ENCODE peak calls at places on chromosomes 5 and 9, in seven cellular contexts. U, Q, N, C, R, O and Z are unnamed samples.

GRCh38 chr9:88537743-88538055 is 2.7 kb downstream of the NXNL2 start:
- DNase-seq in U (no peak), Q (no peak), N (peak), C (peak), R (peak), O (peak), Z (peak)

GRCh38 chr9:132187006-132187760 is 25.3 kb downstream of the NTNG2 start:
- DNase-seq in U (no peak), Q (no peak), N (no peak), C (no peak), R (no peak), O (no peak), Z (no peak)

GRCh38 chr9:16221822-16222547 is 648.5 kb downstream of the BNC2 start:
- DNase-seq in U (no peak), Q (no peak), N (no peak), C (no peak), R (no peak), O (no peak), Z (no peak)

GRCh38 chr5:10448754-10449345 is 7.2 kb downstream of the ROPN1L start:
- DNase-seq in U (no peak), Q (no peak), N (no peak), C (no peak), R (no peak), O (no peak), Z (no peak)

GRCh38 chr9:74006935-74007334 is 490.2 kb upstream of the RORB start:
- DNase-seq in U (no peak), Q (peak), N (peak), C (no peak), R (no peak), O (no peak), Z (peak)

GRCh38 chr5:476102-476813 is 33.3 kb downstream of the EXOC3 start:
- DNase-seq in U (no peak), Q (no peak), N (no peak), C (no peak), R (no peak), O (no peak), Z (no peak)

GRCh38 chr5:93010037-93010436 is 571.0 kb downstream of the NR2F1-AS1 start:
- DNase-seq in U (no peak), Q (no peak), N (no peak), C (no peak), R (no peak), O (no peak), Z (no peak)

GRCh38 chr5:157860898-157861894 is 2.3 kb upstream of the CLINT1 start:
- DNase-seq in U (no peak), Q (no peak), N (no peak), C (no peak), R (no peak), O (peak), Z (no peak)

GRCh38 chr5:41787257-41787656 is 83.0 kb downstream of the OXCT1 start:
- DNase-seq in U (no peak), Q (no peak), N (no peak), C (no peak), R (no peak), O (no peak), Z (no peak)

GRCh38 chr5:61245486-61245885 is 83.2 kb upstream of the SMIM15 start:
- DNase-seq in U (no peak), Q (no peak), N (peak), C (no peak), R (no peak), O (no peak), Z (peak)

GRCh38 chr9:120777229-120777628 is 16.0 kb downstream of the FBXW2 start:
- DNase-seq in U (no peak), Q (no peak), N (no peak), C (no peak), R (no peak), O (no peak), Z (no peak)

GRCh38 chr5:44770936-44771717 is 37.6 kb upstream of the MRPS30 start:
- DNase-seq in U (no peak), Q (no peak), N (no peak), C (no peak), R (no peak), O (no peak), Z (no peak)

GRCh38 chr9:136807281-136808074 is at the start of gene RABL6:
- DNase-seq in U (peak), Q (peak), N (peak), C (peak), R (peak), O (peak), Z (peak)

GRCh38 chr5:152269533-152269932 is 135.5 kb downstream of the NMUR2 start:
- DNase-seq in U (no peak), Q (no peak), N (no peak), C (no peak), R (no peak), O (no peak), Z (no peak)

GRCh38 chr9:6931913-6932312 is 174.1 kb downstream of the KDM4C start:
- DNase-seq in U (no peak), Q (peak), N (peak), C (no peak), R (no peak), O (peak), Z (peak)

GRCh38 chr9:37269221-37269620 is 148.8 kb downstream of the ZCCHC7 start:
- DNase-seq in U (no peak), Q (no peak), N (no peak), C (no peak), R (no peak), O (no peak), Z (no peak)

GRCh38 chr5:148499461-148499860 is 115.7 kb downstream of the FBXO38 start:
- DNase-seq in U (no peak), Q (no peak), N (peak), C (no peak), R (no peak), O (no peak), Z (peak)

GRCh38 chr5:111699324-111699723 is 57.7 kb downstream of the NREP start:
- DNase-seq in U (no peak), Q (no peak), N (no peak), C (no peak), R (no peak), O (no peak), Z (peak)

GRCh38 chr5:66744040-66744439 is 147.8 kb downstream of the MAST4 start:
- DNase-seq in U (no peak), Q (peak), N (peak), C (no peak), R (no peak), O (peak), Z (no peak)

GRCh38 chr5:173452098-173452497 is 123.9 kb upstream of the STC2 start:
- DNase-seq in U (no peak), Q (no peak), N (peak), C (no peak), R (no peak), O (no peak), Z (peak)

GRCh38 chr9:20001058-20001457 is 212.2 kb upstream of the SLC24A2 start:
- DNase-seq in U (no peak), Q (no peak), N (no peak), C (no peak), R (no peak), O (no peak), Z (no peak)

GRCh38 chr5:109907751-109908150 is 218.0 kb downstream of the MAN2A1 start:
- DNase-seq in U (no peak), Q (peak), N (peak), C (no peak), R (no peak), O (peak), Z (peak)

GRCh38 chr5:71752441-71753190 is 33.5 kb downstream of the CARTPT start:
- DNase-seq in U (no peak), Q (no peak), N (no peak), C (no peak), R (no peak), O (no peak), Z (no peak)

GRCh38 chr5:44336708-44337107 is 52.5 kb downstream of the FGF10 start:
- DNase-seq in U (no peak), Q (no peak), N (no peak), C (no peak), R (no peak), O (no peak), Z (no peak)

GRCh38 chr9:113602126-113603119 is 138.9 kb downstream of the RGS3 start:
- DNase-seq in U (no peak), Q (peak), N (peak), C (no peak), R (no peak), O (peak), Z (peak)

GRCh38 chr9:133604214-133604613 is 5.0 kb downstream of the FAM163B start:
- DNase-seq in U (no peak), Q (no peak), N (no peak), C (no peak), R (peak), O (no peak), Z (no peak)

GRCh38 chr5:36692791-36693763 is 86.7 kb downstream of the SLC1A3 start:
- DNase-seq in U (peak), Q (peak), N (peak), C (peak), R (peak), O (peak), Z (peak)

GRCh38 chr9:88477300-88477751 is 57.7 kb upstream of the NXNL2 start:
- DNase-seq in U (no peak), Q (peak), N (peak), C (no peak), R (no peak), O (no peak), Z (peak)

GRCh38 chr5:91417219-91417618 is 34.1 kb upstream of the ARRDC3 start:
- DNase-seq in U (no peak), Q (no peak), N (peak), C (no peak), R (no peak), O (no peak), Z (no peak)

GRCh38 chr5:123344819-123345426 is 78.3 kb downstream of the CEP120 start:
- DNase-seq in U (no peak), Q (peak), N (peak), C (peak), R (no peak), O (peak), Z (peak)
- TF ChIP-seq CTCF in U (peak), Q (peak), N (peak), C (peak), R (peak), O (peak), Z (peak)

DNA sequence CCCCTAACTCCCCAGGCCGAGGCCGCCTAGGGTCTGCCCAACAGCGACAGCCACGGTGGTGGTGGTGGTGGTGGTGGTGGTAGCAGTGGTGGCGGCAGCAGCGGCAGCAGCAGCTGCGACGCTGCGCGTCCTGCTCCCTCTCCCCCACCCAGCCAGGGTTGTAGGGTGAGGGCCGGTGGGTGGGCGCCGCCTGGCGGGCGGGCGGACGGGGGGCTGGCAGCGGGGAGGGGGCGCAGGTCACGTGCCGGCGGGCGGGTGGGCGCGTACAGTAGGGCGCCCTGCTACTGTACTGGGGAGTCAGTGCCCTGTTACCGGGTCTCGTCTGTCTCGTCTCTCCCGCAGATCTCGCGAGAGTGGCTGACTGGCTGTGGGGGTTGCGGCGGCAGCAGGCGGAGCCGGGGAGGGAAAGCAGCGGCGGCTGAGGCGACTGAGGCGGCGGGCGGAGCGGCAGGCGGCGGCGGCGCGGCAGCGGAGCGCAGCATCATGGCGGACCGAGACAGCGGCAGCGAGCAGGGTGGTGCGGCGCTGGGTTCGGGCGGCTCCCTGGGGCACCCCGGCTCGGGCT is at the start of gene PURA:
- DNase-seq in U (peak), Q (peak), N (peak), C (peak), R (peak), O (peak), Z (peak)
- TF ChIP-seq CTCF in U (peak), Q (peak), N (no peak), C (no peak), R (no peak), O (peak), Z (peak)

GRCh38 chr9:36136277-36136893 is at the start of gene GLIPR2:
- DNase-seq in U (peak), Q (peak), N (peak), C (peak), R (peak), O (peak), Z (peak)
- TF ChIP-seq CTCF in U (peak), Q (peak), N (no peak), C (no peak), R (no peak), O (peak), Z (no peak)

GRCh38 chr9:89731262-89731980 is 126.6 kb downstream of the GADD45G start:
- DNase-seq in U (no peak), Q (no peak), N (no peak), C (no peak), R (no peak), O (no peak), Z (no peak)

GRCh38 chr9:89732295-89732951 is 127.6 kb downstream of the GADD45G start:
- DNase-seq in U (no peak), Q (peak), N (no peak), C (no peak), R (no peak), O (peak), Z (peak)

GRCh38 chr9:89732952-89733349 is 128.1 kb downstream of the GADD45G start:
- DNase-seq in U (no peak), Q (no peak), N (no peak), C (no peak), R (no peak), O (no peak), Z (no peak)

GRCh38 chr9:89729954-89730530 is 125.2 kb downstream of the GADD45G start:
- DNase-seq in U (no peak), Q (no peak), N (no peak), C (no peak), R (no peak), O (no peak), Z (no peak)

GRCh38 chr9:89730715-89731114 is 125.9 kb downstream of the GADD45G start:
- DNase-seq in U (no peak), Q (no peak), N (no peak), C (no peak), R (no peak), O (peak), Z (no peak)
- TF ChIP-seq CTCF in U (no peak), Q (no peak), N (no peak), C (no peak), R (no peak), O (peak), Z (no peak)

GRCh38 chr9:91659529-91660294 is 236.1 kb upstream of the NFIL3 start:
- DNase-seq in U (no peak), Q (peak), N (peak), C (peak), R (no peak), O (peak), Z (peak)
- TF ChIP-seq CTCF in U (peak), Q (peak), N (peak), C (peak), R (no peak), O (peak), Z (no peak)

DNA sequence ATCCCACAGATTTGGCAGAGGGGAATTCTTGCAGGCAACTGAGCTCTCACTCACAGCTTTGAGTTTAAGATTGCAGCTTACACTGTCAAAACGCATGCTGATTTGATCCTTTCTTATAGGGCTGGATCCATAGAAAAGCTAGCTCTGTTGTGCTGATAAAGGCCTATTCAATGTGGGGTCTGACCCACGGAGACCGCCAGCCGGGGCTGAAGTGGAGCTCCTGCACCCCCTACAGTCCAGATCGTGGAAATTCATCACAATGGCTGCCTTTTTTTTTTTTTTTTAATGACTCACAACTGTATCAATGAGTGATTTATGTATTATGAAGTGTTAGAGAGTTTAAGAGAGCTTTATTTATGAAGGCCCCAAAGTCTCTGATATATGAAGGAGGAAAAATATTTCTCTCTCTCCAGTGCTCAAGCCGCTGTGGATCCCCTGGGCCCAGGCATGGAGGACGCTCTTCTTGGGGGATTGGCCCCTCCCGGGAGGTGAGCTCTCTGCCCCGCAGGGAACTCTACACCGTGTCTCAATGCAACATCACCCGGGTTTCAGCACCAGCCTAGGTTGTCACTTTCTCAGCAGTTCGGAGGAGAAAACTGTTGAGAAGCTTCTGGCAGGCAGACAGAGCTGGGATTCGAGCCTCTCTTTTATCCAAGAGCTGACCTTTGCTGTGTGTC is 700.2 kb downstream of the IRX1 start:
- DNase-seq in U (no peak), Q (no peak), N (peak), C (peak), R (no peak), O (peak), Z (peak)
- TF ChIP-seq CTCF in U (peak), Q (no peak), N (no peak), C (peak), R (no peak), O (peak), Z (peak)

DNA sequence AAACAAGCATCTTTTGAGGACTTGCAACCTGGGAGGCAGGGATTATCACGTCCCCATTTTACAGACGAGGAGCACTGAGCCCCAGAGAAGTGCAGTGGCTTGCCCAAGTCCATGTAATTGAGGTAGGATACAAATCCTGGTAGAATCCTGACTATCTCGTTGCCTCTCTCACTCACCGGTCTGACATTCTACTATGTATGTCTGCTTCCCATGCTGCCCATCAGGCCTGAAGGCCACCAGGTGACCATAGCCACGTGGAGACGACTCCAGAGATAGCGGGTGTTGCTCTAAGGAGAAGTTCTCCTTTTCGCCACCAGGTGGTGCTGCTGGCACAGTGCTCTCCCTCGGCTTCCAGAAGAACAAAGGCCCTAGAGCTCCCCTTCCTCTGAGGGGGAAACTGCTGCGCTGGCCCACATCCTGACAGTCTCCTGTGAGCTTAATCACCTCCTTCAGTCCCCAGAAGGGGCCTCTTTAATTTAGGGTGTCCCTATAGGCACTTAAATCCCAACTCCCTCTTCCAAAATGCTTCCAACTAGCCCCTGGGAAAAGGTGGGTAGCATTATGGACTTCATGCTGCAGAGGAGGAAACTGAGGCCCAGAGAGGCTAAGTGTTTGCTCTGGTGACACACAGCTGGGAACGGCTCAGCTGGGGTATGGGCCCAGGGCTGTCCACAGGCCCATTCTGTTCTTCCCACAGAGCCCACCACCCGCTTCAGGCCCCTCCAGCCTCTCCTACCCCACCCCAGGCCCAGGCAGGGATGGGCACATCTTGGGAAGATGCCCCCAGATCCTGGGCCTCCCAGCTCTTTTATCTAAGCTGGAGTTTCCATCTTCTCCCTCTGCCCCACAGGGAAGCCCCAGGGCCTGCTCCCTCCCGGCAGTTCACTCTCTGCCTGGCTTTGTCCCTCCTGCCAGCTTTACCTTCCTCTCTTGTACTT is 6.4 kb downstream of the SLC34A1 start:
- DNase-seq in U (peak), Q (peak), N (peak), C (peak), R (peak), O (peak), Z (peak)
- TF ChIP-seq CTCF in U (peak), Q (peak), N (peak), C (peak), R (peak), O (peak), Z (peak)